ENCODE peak calls at places on chromosomes 4 and X, in four cellular contexts. One of them, this sample, is unnamed. For H3K4me1, the result is how much of the 10 kb centered on the place peaks cover.

GRCh38 chrX:133544105-133544504 is 128.8 kb upstream of the GPC4 start:
- DNase-seq in fibroblast of lung: peak
- DNase-seq in PC-9: peak
- DNase-seq in IMR-90: peak
- DNase-seq in this sample: no peak

GRCh38 chrX:114626323-114626722 is 42.4 kb downstream of the HTR2C start:
- DNase-seq in fibroblast of lung: peak
- DNase-seq in IMR-90: peak
- DNase-seq in PC-9: no peak
- DNase-seq in this sample: no peak

GRCh38 chrX:137896123-137896522 is 330.2 kb downstream of the ZIC3 start:
- DNase-seq in PC-9: no peak
- DNase-seq in fibroblast of lung: no peak
- DNase-seq in IMR-90: no peak
- DNase-seq in this sample: no peak

GRCh38 chr4:183256756-183257385 is 63.2 kb downstream of the CLDN22 start:
- DNase-seq in PC-9: no peak
- DNase-seq in IMR-90: peak
- DNase-seq in fibroblast of lung: peak
- DNase-seq in this sample: peak

GRCh38 chr4:80446664-80447063 is 111.1 kb downstream of the CFAP299 start:
- DNase-seq in fibroblast of lung: no peak
- DNase-seq in IMR-90: peak
- DNase-seq in PC-9: peak
- DNase-seq in this sample: no peak

GRCh38 chr4:152307669-152308068 is 228.2 kb downstream of the FBXW7 start:
- DNase-seq in IMR-90: no peak
- DNase-seq in PC-9: no peak
- DNase-seq in fibroblast of lung: no peak
- DNase-seq in this sample: no peak

GRCh38 chr4:101019941-101020401 is 327.4 kb downstream of the PPP3CA start:
- DNase-seq in fibroblast of lung: no peak
- DNase-seq in IMR-90: peak
- DNase-seq in PC-9: peak
- DNase-seq in this sample: peak

GRCh38 chrX:12210921-12211320 is 72.6 kb downstream of the FRMPD4 start:
- DNase-seq in PC-9: no peak
- DNase-seq in fibroblast of lung: no peak
- DNase-seq in IMR-90: peak
- DNase-seq in this sample: no peak

GRCh38 chrX:152907084-152907651 is 9.3 kb downstream of the ZNF185 start:
- DNase-seq in PC-9: no peak
- DNase-seq in fibroblast of lung: peak
- DNase-seq in IMR-90: peak
- DNase-seq in this sample: no peak

GRCh38 chrX:119406739-119407138 is 7.6 kb downstream of the SLC25A43 start:
- DNase-seq in IMR-90: peak
- DNase-seq in fibroblast of lung: no peak
- DNase-seq in PC-9: no peak
- DNase-seq in this sample: no peak

GRCh38 chr4:103996637-103997036 is 276.9 kb upstream of the TACR3 start:
- DNase-seq in IMR-90: no peak
- DNase-seq in fibroblast of lung: peak
- DNase-seq in PC-9: peak
- DNase-seq in this sample: no peak

GRCh38 chrX:4263005-4263404 is 549.6 kb upstream of the PRKX start:
- DNase-seq in fibroblast of lung: no peak
- DNase-seq in PC-9: no peak
- DNase-seq in IMR-90: no peak
- DNase-seq in this sample: no peak

GRCh38 chrX:136619889-136620505 is 28.0 kb upstream of the CD40LG start:
- DNase-seq in fibroblast of lung: no peak
- DNase-seq in IMR-90: no peak
- DNase-seq in PC-9: no peak
- DNase-seq in this sample: no peak

GRCh38 chrX:71976753-71977152 is 66.1 kb downstream of the NHSL2 start:
- DNase-seq in PC-9: no peak
- DNase-seq in IMR-90: no peak
- DNase-seq in fibroblast of lung: no peak
- DNase-seq in this sample: no peak

GRCh38 chr4:88940506-88940905 is 116.5 kb downstream of the FAM13A start:
- DNase-seq in IMR-90: no peak
- DNase-seq in PC-9: no peak
- DNase-seq in fibroblast of lung: no peak
- DNase-seq in this sample: no peak

GRCh38 chrX:78452356-78452755 is 124.9 kb upstream of the CYSLTR1 start:
- DNase-seq in IMR-90: no peak
- DNase-seq in PC-9: no peak
- DNase-seq in fibroblast of lung: no peak
- DNase-seq in this sample: no peak

GRCh38 chr4:108950158-108950915 is 187.5 kb upstream of the ETNPPL start:
- DNase-seq in fibroblast of lung: no peak
- DNase-seq in PC-9: no peak
- DNase-seq in IMR-90: no peak
- DNase-seq in this sample: no peak

GRCh38 chrX:154602766-154603437 is 16.2 kb downstream of the CTAG1B start:
- DNase-seq in IMR-90: no peak
- DNase-seq in fibroblast of lung: no peak
- DNase-seq in PC-9: no peak
- DNase-seq in this sample: no peak

GRCh38 chr4:78612398-78613005 is 60.9 kb downstream of the ANXA3 start:
- DNase-seq in IMR-90: peak
- DNase-seq in PC-9: no peak
- DNase-seq in fibroblast of lung: peak
- DNase-seq in this sample: peak

GRCh38 chr4:121096629-121097028 is 24.3 kb upstream of the NDNF start:
- DNase-seq in PC-9: no peak
- DNase-seq in fibroblast of lung: peak
- DNase-seq in IMR-90: peak
- DNase-seq in this sample: no peak

GRCh38 chr4:144845411-144845810 is 199.5 kb downstream of the HHIP start:
- DNase-seq in fibroblast of lung: no peak
- DNase-seq in IMR-90: no peak
- DNase-seq in PC-9: no peak
- DNase-seq in this sample: no peak

GRCh38 chr4:185004562-185005208 is 13.6 kb upstream of the HELT start:
- DNase-seq in IMR-90: no peak
- DNase-seq in PC-9: no peak
- DNase-seq in fibroblast of lung: no peak
- DNase-seq in this sample: no peak

GRCh38 chrX:64151911-64152310 is 53.6 kb downstream of the AMER1 start:
- DNase-seq in IMR-90: no peak
- DNase-seq in PC-9: no peak
- DNase-seq in fibroblast of lung: no peak
- DNase-seq in this sample: no peak

GRCh38 chr4:164383187-164384181 is 370.4 kb upstream of the SMIM31 start:
- DNase-seq in IMR-90: peak
- DNase-seq in fibroblast of lung: peak
- DNase-seq in PC-9: no peak
- DNase-seq in this sample: no peak

GRCh38 chr4:183503497-183504063 is 1.3 kb upstream of the ING2 start:
- DNase-seq in PC-9: no peak
- DNase-seq in IMR-90: no peak
- DNase-seq in fibroblast of lung: no peak
- DNase-seq in this sample: no peak

GRCh38 chr4:124913237-124913636 is 200.7 kb upstream of the ANKRD50 start:
- DNase-seq in PC-9: no peak
- DNase-seq in fibroblast of lung: no peak
- DNase-seq in IMR-90: no peak
- DNase-seq in this sample: no peak

GRCh38 chrX:146056511-146057081 is 239.0 kb downstream of the SLITRK2 start:
- DNase-seq in fibroblast of lung: no peak
- DNase-seq in PC-9: no peak
- DNase-seq in IMR-90: no peak
- DNase-seq in this sample: peak

GRCh38 chrX:151870603-151871002 is 42.1 kb upstream of the MAGEA4 start:
- DNase-seq in PC-9: peak
- DNase-seq in IMR-90: peak
- DNase-seq in fibroblast of lung: peak
- DNase-seq in this sample: no peak

GRCh38 chr4:100162027-100162685 is 28.1 kb downstream of the DDIT4L start:
- DNase-seq in IMR-90: no peak
- DNase-seq in fibroblast of lung: no peak
- DNase-seq in PC-9: no peak
- DNase-seq in this sample: no peak

DNA sequence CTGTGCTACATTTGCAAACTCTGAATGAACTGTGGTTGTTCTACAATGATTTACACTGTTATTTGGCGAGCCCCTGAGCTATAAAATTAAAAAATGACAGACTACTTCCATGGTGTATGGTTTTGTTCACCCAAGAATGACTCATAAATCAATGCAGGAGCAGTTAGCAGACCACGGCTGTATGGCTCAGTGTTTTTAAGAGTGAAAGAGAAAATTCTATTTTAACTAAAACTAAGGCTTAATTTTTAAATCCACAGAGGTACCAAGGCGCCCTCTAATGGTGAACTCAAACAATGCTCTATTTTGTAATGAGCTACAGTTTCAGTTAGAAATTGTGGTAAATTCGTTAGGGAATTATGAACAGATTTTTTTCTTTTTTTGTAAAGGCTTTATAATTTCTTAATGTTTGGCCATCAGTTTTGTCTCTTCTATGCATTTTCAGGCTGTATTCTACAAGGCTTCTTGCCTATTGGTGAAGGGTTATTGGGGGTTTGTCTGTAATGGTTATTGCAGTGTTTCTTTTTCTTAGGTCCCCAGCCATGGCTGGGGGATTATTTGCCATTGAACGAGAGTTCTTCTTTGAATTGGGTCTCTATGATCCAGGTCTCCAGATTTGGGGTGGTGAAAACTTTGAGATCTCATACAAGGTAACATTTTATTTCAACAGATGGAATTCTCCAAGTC is 32.5 kb downstream of the HMGB2 start:
- DNase-seq in PC-9: no peak
- DNase-seq in IMR-90: peak
- DNase-seq in fibroblast of lung: peak
- DNase-seq in this sample: peak
- H2AFZ ChIP-seq in PC-9: no peak
- H2AFZ ChIP-seq in IMR-90: no peak
- H2AFZ ChIP-seq in fibroblast of lung: no peak
- H2AFZ ChIP-seq in this sample: no peak

GRCh38 chr4:3411676-3412075 is 30.1 kb upstream of the HGFAC start:
- DNase-seq in fibroblast of lung: no peak
- DNase-seq in PC-9: no peak
- DNase-seq in IMR-90: no peak
- DNase-seq in this sample: no peak
- H3K4me1 ChIP-seq in fibroblast of lung: under half
- H3K4me1 ChIP-seq in PC-9: under half
- H3K4me1 ChIP-seq in IMR-90: under half
- H3K4me1 ChIP-seq in this sample: under half

GRCh38 chr4:169100656-169101055 is 90.6 kb upstream of the CBR4 start:
- DNase-seq in PC-9: no peak
- DNase-seq in fibroblast of lung: no peak
- DNase-seq in IMR-90: no peak
- DNase-seq in this sample: no peak
- H3K4me2 ChIP-seq in PC-9: no peak
- H3K4me2 ChIP-seq in fibroblast of lung: no peak
- H3K4me2 ChIP-seq in IMR-90: no peak
- H3K4me2 ChIP-seq in this sample: no peak

DNA sequence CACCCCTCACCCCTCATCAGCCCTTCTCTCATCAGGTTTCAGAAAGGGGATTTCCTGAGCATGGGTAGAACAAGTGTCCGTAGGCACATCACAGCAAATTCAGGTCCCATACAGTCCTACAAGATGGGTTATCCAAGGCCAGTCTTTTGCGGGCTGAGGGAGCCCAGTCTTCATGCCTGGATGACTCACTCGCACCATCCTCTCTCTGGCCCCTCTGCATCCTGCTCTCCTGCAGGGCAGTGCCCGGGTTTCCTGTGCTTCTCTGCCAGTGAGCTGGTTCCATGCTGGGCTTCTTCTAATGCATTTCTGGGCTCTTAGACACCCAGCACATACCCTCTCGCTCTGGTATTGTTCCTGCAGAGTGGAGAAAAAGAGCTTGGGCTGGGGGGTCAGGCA is 7.3 kb upstream of the INTS6L start:
- DNase-seq in fibroblast of lung: no peak
- DNase-seq in PC-9: no peak
- DNase-seq in IMR-90: no peak
- DNase-seq in this sample: no peak
- H2AFZ ChIP-seq in fibroblast of lung: no peak
- H2AFZ ChIP-seq in PC-9: no peak
- H2AFZ ChIP-seq in IMR-90: no peak
- H2AFZ ChIP-seq in this sample: no peak

GRCh38 chr4:166432842-166433241 is 559.8 kb downstream of the TLL1 start:
- DNase-seq in PC-9: no peak
- DNase-seq in IMR-90: no peak
- DNase-seq in fibroblast of lung: peak
- DNase-seq in this sample: no peak
- H3K4me1 ChIP-seq in PC-9: under half
- H3K4me1 ChIP-seq in IMR-90: under half
- H3K4me1 ChIP-seq in fibroblast of lung: under half
- H3K4me1 ChIP-seq in this sample: under half

GRCh38 chrX:68692651-68693050 is 45.2 kb downstream of the STARD8 start:
- DNase-seq in PC-9: no peak
- DNase-seq in fibroblast of lung: no peak
- DNase-seq in IMR-90: peak
- DNase-seq in this sample: no peak

GRCh38 chrX:68696267-68696666 is 48.8 kb downstream of the STARD8 start:
- DNase-seq in PC-9: no peak
- DNase-seq in fibroblast of lung: no peak
- DNase-seq in IMR-90: no peak
- DNase-seq in this sample: no peak

GRCh38 chrX:68695206-68695845 is 47.9 kb downstream of the STARD8 start:
- DNase-seq in IMR-90: no peak
- DNase-seq in fibroblast of lung: no peak
- DNase-seq in PC-9: no peak
- DNase-seq in this sample: no peak

GRCh38 chrX:68693481-68694410 is 46.3 kb downstream of the STARD8 start:
- DNase-seq in fibroblast of lung: peak
- DNase-seq in IMR-90: peak
- DNase-seq in PC-9: no peak
- DNase-seq in this sample: no peak

GRCh38 chrX:68694429-68695205 is 47.2 kb downstream of the STARD8 start:
- DNase-seq in fibroblast of lung: no peak
- DNase-seq in IMR-90: no peak
- DNase-seq in PC-9: no peak
- DNase-seq in this sample: no peak
- H3K4me2 ChIP-seq in fibroblast of lung: peak
- H3K4me2 ChIP-seq in IMR-90: peak
- H3K4me2 ChIP-seq in PC-9: peak
- H3K4me2 ChIP-seq in this sample: no peak

GRCh38 chr4:4288098-4288497 is 1.9 kb downstream of the LYAR start:
- DNase-seq in PC-9: no peak
- DNase-seq in fibroblast of lung: no peak
- DNase-seq in IMR-90: no peak
- DNase-seq in this sample: no peak

GRCh38 chr4:4293279-4293678 is 3.2 kb downstream of the ZBTB49 start:
- DNase-seq in IMR-90: no peak
- DNase-seq in fibroblast of lung: no peak
- DNase-seq in PC-9: no peak
- DNase-seq in this sample: no peak

GRCh38 chr4:4289055-4289454 is 899 bp downstream of the LYAR start:
- DNase-seq in fibroblast of lung: no peak
- DNase-seq in IMR-90: no peak
- DNase-seq in PC-9: no peak
- DNase-seq in this sample: no peak

GRCh38 chr4:4289930-4290850 is at the start of the genes LYAR and ZBTB49:
- DNase-seq in fibroblast of lung: peak
- DNase-seq in IMR-90: peak
- DNase-seq in PC-9: peak
- DNase-seq in this sample: peak

GRCh38 chr4:4289575-4289929 is 402 bp downstream of the LYAR start:
- DNase-seq in IMR-90: no peak
- DNase-seq in PC-9: no peak
- DNase-seq in fibroblast of lung: no peak
- DNase-seq in this sample: no peak
- H2AFZ ChIP-seq in IMR-90: peak
- H2AFZ ChIP-seq in PC-9: peak
- H2AFZ ChIP-seq in fibroblast of lung: peak
- H2AFZ ChIP-seq in this sample: peak